ENCODE peak calls at places on chromosome 2, in five cellular contexts. Q is bronchial epithelial cell, O is upper lobe of right lung, V is psoas muscle, F is colonic mucosa. G is an unnamed sample.

GRCh38 chr2:20585710-20586378 is 65.1 kb downstream of the HS1BP3 start:
- DNase-seq in F (no peak), Q (no peak), V (no peak), O (peak), G (no peak)

GRCh38 chr2:45300026-45300750 is 290.9 kb upstream of the SIX2 start:
- DNase-seq in O (no peak), V (no peak), Q (no peak), F (peak), G (no peak)

GRCh38 chr2:916935-917334 is 33.7 kb upstream of the SNTG2 start:
- DNase-seq in F (no peak), Q (no peak), V (no peak), O (no peak), G (no peak)

GRCh38 chr2:112004246-112004645 is 50.8 kb upstream of the TMEM87B start:
- DNase-seq in V (peak), O (peak), F (no peak), Q (no peak), G (no peak)

GRCh38 chr2:24643051-24643450 is 150.1 kb downstream of the PTRHD1 start:
- DNase-seq in Q (no peak), F (no peak), V (no peak), O (no peak), G (no peak)

GRCh38 chr2:54597153-54597827 is 126.2 kb upstream of the EML6 start:
- DNase-seq in V (peak), F (peak), O (no peak), Q (no peak), G (peak)

GRCh38 chr2:172329404-172330059 is 97.9 kb upstream of the ITGA6 start:
- DNase-seq in Q (no peak), F (peak), O (no peak), V (peak), G (no peak)

GRCh38 chr2:15059870-15060617 is 427.5 kb downstream of the LRATD1 start:
- DNase-seq in F (no peak), Q (peak), V (no peak), O (no peak), G (no peak)

GRCh38 chr2:162934191-162934590 is 95.6 kb upstream of the KCNH7 start:
- DNase-seq in F (no peak), O (no peak), V (no peak), Q (no peak), G (no peak)

GRCh38 chr2:27378096-27378808 is 2.3 kb downstream of the ZNF513 start:
- DNase-seq in O (peak), F (no peak), V (peak), Q (no peak), G (no peak)
- TF ChIP-seq CTCF in O (no peak), F (peak), V (peak), Q (peak), G (peak)

GRCh38 chr2:218578272-218578877 is 9.7 kb downstream of the CNOT9 start:
- DNase-seq in V (no peak), O (no peak), F (no peak), Q (no peak), G (no peak)

GRCh38 chr2:218582085-218582484 is 13.4 kb downstream of the CNOT9 start:
- DNase-seq in V (no peak), O (no peak), Q (peak), F (no peak), G (no peak)

GRCh38 chr2:218585541-218585940 is 16.9 kb downstream of the CNOT9 start:
- DNase-seq in V (no peak), F (no peak), Q (no peak), O (no peak), G (no peak)

GRCh38 chr2:218583983-218584850 is 15.6 kb downstream of the CNOT9 start:
- DNase-seq in Q (no peak), O (no peak), V (no peak), F (no peak), G (no peak)
- TF ChIP-seq CTCF in Q (no peak), O (no peak), V (no peak), F (no peak), G (no peak)

GRCh38 chr2:42742740-42743666 is 20.9 kb downstream of the OXER1 start:
- DNase-seq in O (no peak), Q (peak), F (no peak), V (no peak), G (no peak)
- TF ChIP-seq CTCF in O (no peak), Q (no peak), F (no peak), V (no peak), G (no peak)

GRCh38 chr2:75610671-75611070 is 35.9 kb upstream of the MRPL19 start:
- DNase-seq in F (no peak), O (no peak), Q (no peak), V (no peak), G (no peak)

GRCh38 chr2:75608684-75609333 is 37.8 kb upstream of the MRPL19 start:
- DNase-seq in Q (peak), F (peak), O (peak), V (peak), G (peak)

GRCh38 chr2:75607988-75608683 is 38.4 kb upstream of the MRPL19 start:
- DNase-seq in F (no peak), V (no peak), O (no peak), Q (no peak), G (no peak)

GRCh38 chr2:75609937-75610508 is 36.6 kb upstream of the MRPL19 start:
- DNase-seq in Q (no peak), V (no peak), O (no peak), F (no peak), G (no peak)

GRCh38 chr2:75609334-75609689 is 37.3 kb upstream of the MRPL19 start:
- DNase-seq in Q (no peak), F (no peak), O (no peak), V (no peak), G (no peak)
- TF ChIP-seq CTCF in Q (no peak), F (peak), O (no peak), V (no peak), G (no peak)

GRCh38 chr2:38528008-38528442 is 74.7 kb downstream of the HNRNPLL start:
- DNase-seq in Q (peak), F (no peak), O (peak), V (peak), G (no peak)
- TF ChIP-seq CTCF in Q (no peak), F (no peak), O (no peak), V (peak), G (no peak)

DNA sequence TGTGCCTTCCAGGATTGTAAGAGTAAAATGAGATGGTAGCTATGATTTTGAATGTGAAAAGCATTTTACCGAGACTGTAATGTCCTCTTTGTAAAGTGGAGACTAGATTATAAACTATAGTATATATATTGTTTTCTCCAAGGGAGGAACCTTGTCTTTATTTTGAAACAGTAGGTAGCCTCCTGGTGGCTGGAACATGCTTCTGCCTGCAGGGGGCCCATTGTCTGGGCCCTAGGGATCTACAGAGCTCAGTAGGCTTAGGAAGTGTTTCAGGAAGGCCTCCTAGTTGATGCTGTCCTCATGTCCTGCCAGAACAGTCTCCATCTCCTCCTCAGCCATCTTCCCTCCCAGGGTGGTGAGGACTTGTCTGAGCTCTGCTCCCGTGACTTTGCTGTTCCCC is 3.0 kb downstream of the PIKFYVE start:
- DNase-seq in Q (no peak), F (no peak), O (no peak), V (no peak), G (no peak)
- TF ChIP-seq CTCF in Q (no peak), F (no peak), O (peak), V (no peak), G (no peak)

G was measured in LNCaP clone FGC.